ENCODE peak calls at places on chromosomes 3 and 15, in ten cellular contexts. One of them, this sample, is unnamed.

GRCh38 chr15:39118510-39118909 is 462.4 kb upstream of the THBS1 start:
- DNase-seq in brain microvascular endothelial cell: peak
- DNase-seq in uterus: no peak
- DNase-seq in CD4-positive, CD25-positive, alpha-beta regulatory T cell: no peak
- DNase-seq in AG20443: peak
- DNase-seq in mesendoderm: no peak
- DNase-seq in NCI-H1048: no peak
- DNase-seq in ureter: no peak
- DNase-seq in iPS-NIHi11: no peak
- DNase-seq in GM12865: no peak
- DNase-seq in this sample: no peak

GRCh38 chr3:54376941-54377578 is 254.7 kb downstream of the CACNA2D3 start:
- DNase-seq in brain microvascular endothelial cell: no peak
- DNase-seq in uterus: no peak
- DNase-seq in CD4-positive, CD25-positive, alpha-beta regulatory T cell: no peak
- DNase-seq in AG20443: no peak
- DNase-seq in mesendoderm: no peak
- DNase-seq in NCI-H1048: no peak
- DNase-seq in ureter: no peak
- DNase-seq in iPS-NIHi11: no peak
- DNase-seq in GM12865: no peak
- DNase-seq in this sample: no peak

GRCh38 chr3:108477511-108478147 is 32.8 kb downstream of the MYH15 start:
- DNase-seq in brain microvascular endothelial cell: peak
- DNase-seq in uterus: peak
- DNase-seq in CD4-positive, CD25-positive, alpha-beta regulatory T cell: peak
- DNase-seq in AG20443: peak
- DNase-seq in mesendoderm: peak
- DNase-seq in NCI-H1048: peak
- DNase-seq in ureter: peak
- DNase-seq in iPS-NIHi11: peak
- DNase-seq in GM12865: peak
- DNase-seq in this sample: peak

GRCh38 chr3:14156843-14157561 is 21.4 kb downstream of the XPC start:
- DNase-seq in brain microvascular endothelial cell: no peak
- DNase-seq in uterus: no peak
- DNase-seq in CD4-positive, CD25-positive, alpha-beta regulatory T cell: no peak
- DNase-seq in AG20443: no peak
- DNase-seq in mesendoderm: no peak
- DNase-seq in NCI-H1048: no peak
- DNase-seq in ureter: no peak
- DNase-seq in iPS-NIHi11: no peak
- DNase-seq in GM12865: no peak
- DNase-seq in this sample: no peak

GRCh38 chr3:82685761-82686160 is 924.3 kb upstream of the GBE1 start:
- DNase-seq in brain microvascular endothelial cell: no peak
- DNase-seq in uterus: no peak
- DNase-seq in CD4-positive, CD25-positive, alpha-beta regulatory T cell: no peak
- DNase-seq in AG20443: no peak
- DNase-seq in mesendoderm: no peak
- DNase-seq in NCI-H1048: no peak
- DNase-seq in ureter: no peak
- DNase-seq in iPS-NIHi11: no peak
- DNase-seq in GM12865: no peak
- DNase-seq in this sample: no peak

GRCh38 chr3:148757238-148757930 is 59.7 kb downstream of the AGTR1 start:
- DNase-seq in brain microvascular endothelial cell: peak
- DNase-seq in uterus: no peak
- DNase-seq in CD4-positive, CD25-positive, alpha-beta regulatory T cell: no peak
- DNase-seq in AG20443: peak
- DNase-seq in mesendoderm: no peak
- DNase-seq in NCI-H1048: no peak
- DNase-seq in ureter: no peak
- DNase-seq in iPS-NIHi11: no peak
- DNase-seq in GM12865: no peak
- DNase-seq in this sample: no peak

GRCh38 chr15:99421172-99421656 is 144.6 kb upstream of the MEF2A start:
- DNase-seq in brain microvascular endothelial cell: no peak
- DNase-seq in uterus: no peak
- DNase-seq in CD4-positive, CD25-positive, alpha-beta regulatory T cell: peak
- DNase-seq in AG20443: no peak
- DNase-seq in mesendoderm: no peak
- DNase-seq in NCI-H1048: no peak
- DNase-seq in ureter: peak
- DNase-seq in iPS-NIHi11: no peak
- DNase-seq in GM12865: no peak
- DNase-seq in this sample: no peak

GRCh38 chr3:38644662-38645053 is 4.8 kb downstream of the SCN5A start:
- DNase-seq in brain microvascular endothelial cell: no peak
- DNase-seq in uterus: no peak
- DNase-seq in CD4-positive, CD25-positive, alpha-beta regulatory T cell: no peak
- DNase-seq in AG20443: no peak
- DNase-seq in mesendoderm: no peak
- DNase-seq in NCI-H1048: no peak
- DNase-seq in ureter: peak
- DNase-seq in iPS-NIHi11: peak
- DNase-seq in GM12865: no peak
- DNase-seq in this sample: no peak

GRCh38 chr15:47872208-47872607 is 154.9 kb downstream of the SEMA6D start:
- DNase-seq in brain microvascular endothelial cell: peak
- DNase-seq in uterus: no peak
- DNase-seq in CD4-positive, CD25-positive, alpha-beta regulatory T cell: no peak
- DNase-seq in AG20443: no peak
- DNase-seq in mesendoderm: no peak
- DNase-seq in NCI-H1048: no peak
- DNase-seq in ureter: no peak
- DNase-seq in iPS-NIHi11: no peak
- DNase-seq in GM12865: no peak
- DNase-seq in this sample: no peak